ENCODE peak calls at places on chromosome 15, in five cellular contexts. K is activated CD8-positive, alpha-beta memory T cell treated with anti-CD3 and anti-CD28 coated beads for 48 hours; B is neural crest cell; U is GM20000; H is HS-27A. I is an unnamed sample.

GRCh38 chr15:75727031-75727531 is 14.4 kb upstream of the CSPG4 start:
- DNase-seq in K (no peak), B (no peak), U (no peak), H (no peak), I (no peak)

GRCh38 chr15:95839367-95839782 is 491.1 kb upstream of the NR2F2 start:
- DNase-seq in K (no peak), B (no peak), U (peak), H (no peak), I (no peak)

GRCh38 chr15:51775967-51776816 is 24.8 kb downstream of the TMOD2 start:
- DNase-seq in K (no peak), B (peak), U (peak), H (no peak), I (peak)

GRCh38 chr15:63820210-63820609 is 13.5 kb downstream of the HERC1 start:
- DNase-seq in K (no peak), B (no peak), U (no peak), H (no peak), I (no peak)

GRCh38 chr15:69904296-69904560 is 193.5 kb downstream of the TLE3 start:
- DNase-seq in K (no peak), B (no peak), U (no peak), H (no peak), I (no peak)

GRCh38 chr15:56042523-56042922 is 49.1 kb upstream of the NEDD4 start:
- DNase-seq in K (no peak), B (no peak), U (no peak), H (no peak), I (no peak)

GRCh38 chr15:95291878-95292472 is 1038.5 kb upstream of the NR2F2 start:
- DNase-seq in K (no peak), B (no peak), U (peak), H (peak), I (peak)

GRCh38 chr15:77810180-77810579 is 177.5 kb upstream of the LINGO1 start:
- DNase-seq in K (no peak), B (no peak), U (no peak), H (no peak), I (no peak)

GRCh38 chr15:34494084-34494399 is 56.4 kb upstream of the GOLGA8A start:
- DNase-seq in K (no peak), B (no peak), U (no peak), H (no peak), I (no peak)

GRCh38 chr15:96115642-96116041 is 214.9 kb upstream of the NR2F2 start:
- DNase-seq in K (no peak), B (no peak), U (no peak), H (peak), I (no peak)

GRCh38 chr15:51658664-51659063 is 22.6 kb upstream of the SCG3 start:
- DNase-seq in K (no peak), B (no peak), U (no peak), H (no peak), I (peak)

GRCh38 chr15:35925634-35926380 is 379.8 kb upstream of the DPH6 start:
- DNase-seq in K (no peak), B (no peak), U (no peak), H (no peak), I (no peak)

GRCh38 chr15:82172506-82172905 is 90.0 kb downstream of the EFL1 start:
- DNase-seq in K (no peak), B (no peak), U (no peak), H (no peak), I (no peak)

GRCh38 chr15:101489236-101489632 is 273 bp downstream of the PCSK6 start:
- DNase-seq in K (no peak), B (no peak), U (peak), H (no peak), I (no peak)

GRCh38 chr15:78915341-78916087 is 29.3 kb downstream of the CTSH start:
- DNase-seq in K (no peak), B (no peak), U (no peak), H (no peak), I (no peak)

GRCh38 chr15:27059610-27060202 is 88.7 kb downstream of the GABRG3 start:
- DNase-seq in K (no peak), B (peak), U (peak), H (no peak), I (peak)

GRCh38 chr15:49438970-49439631 is 16.1 kb downstream of the FGF7 start:
- DNase-seq in K (no peak), B (no peak), U (peak), H (no peak), I (peak)

GRCh38 chr15:69666441-69666882 is 213.8 kb downstream of the RPLP1 start:
- DNase-seq in K (no peak), B (no peak), U (peak), H (no peak), I (peak)

I was measured in NAMALWA.